ENCODE peak calls at places on chromosomes 5 and 9, in six cellular contexts. U, K, Z, J, P and M are unnamed samples.

GRCh38 chr5:28473531-28474107 is 1435.2 kb upstream of the CDH9 start:
- DNase-seq in J (no peak), Z (no peak), P (no peak), U (no peak), K (no peak), M (no peak)

GRCh38 chr5:164958688-164959087 is 1453.3 kb downstream of the MAT2B start:
- DNase-seq in J (no peak), U (no peak), Z (no peak), P (no peak), K (no peak), M (no peak)

GRCh38 chr5:96083361-96083881 is 121.8 kb upstream of the ELL2 start:
- DNase-seq in P (no peak), J (no peak), K (no peak), Z (no peak), U (peak), M (no peak)

GRCh38 chr9:123318192-123318591 is 37.8 kb upstream of the CRB2 start:
- DNase-seq in K (no peak), U (peak), P (no peak), J (no peak), Z (no peak), M (no peak)

GRCh38 chr5:127830157-127830556 is 127.0 kb downstream of the CCDC192 start:
- DNase-seq in U (no peak), P (no peak), Z (no peak), K (no peak), J (no peak), M (no peak)

GRCh38 chr9:90107864-90108263 is 503.1 kb downstream of the GADD45G start:
- DNase-seq in J (no peak), K (no peak), Z (no peak), U (no peak), P (no peak), M (no peak)

GRCh38 chr9:71944754-71945409 is 33.4 kb downstream of the C9orf85 start:
- DNase-seq in K (no peak), U (no peak), Z (no peak), P (no peak), J (no peak), M (no peak)

GRCh38 chr5:132268698-132269551 is 11.4 kb downstream of the PDLIM4 start:
- DNase-seq in J (no peak), K (no peak), P (no peak), U (no peak), Z (no peak), M (no peak)

GRCh38 chr5:68343421-68343826 is 127.9 kb downstream of the PIK3R1 start:
- DNase-seq in Z (no peak), U (peak), J (no peak), K (no peak), P (peak), M (no peak)

GRCh38 chr5:129963359-129963758 is 59.1 kb downstream of the CHSY3 start:
- DNase-seq in Z (no peak), J (no peak), P (no peak), U (no peak), K (no peak), M (no peak)

GRCh38 chr5:104606258-104606829 is 1043.8 kb upstream of the NUDT12 start:
- DNase-seq in K (no peak), U (no peak), P (no peak), Z (no peak), J (no peak), M (no peak)

GRCh38 chr5:171848006-171848405 is 62.4 kb downstream of the SMIM23 start:
- DNase-seq in U (no peak), K (no peak), Z (no peak), J (no peak), P (no peak), M (peak)

GRCh38 chr5:5799826-5800225 is 377.3 kb downstream of the ICE1 start:
- DNase-seq in K (no peak), J (no peak), Z (no peak), P (no peak), U (no peak), M (no peak)

GRCh38 chr5:156755421-156756087 is 94.5 kb upstream of the PPP1R2B start:
- DNase-seq in U (no peak), Z (no peak), J (no peak), K (no peak), P (no peak), M (no peak)

GRCh38 chr9:133058051-133058450 is 3.7 kb upstream of the CEL start:
- DNase-seq in Z (no peak), P (no peak), U (no peak), J (no peak), K (no peak), M (no peak)

GRCh38 chr9:93655621-93656425 is 79.4 kb downstream of the PHF2 start:
- DNase-seq in U (no peak), P (peak), Z (no peak), K (no peak), J (peak), M (no peak)

GRCh38 chr5:58544926-58545325 is 37.9 kb upstream of the RAB3C start:
- DNase-seq in K (no peak), Z (no peak), P (no peak), U (no peak), J (no peak), M (no peak)

GRCh38 chr9:35820076-35820475 is 5.2 kb upstream of the HINT2 start:
- DNase-seq in K (no peak), P (no peak), J (no peak), U (no peak), Z (no peak), M (no peak)

GRCh38 chr5:11719888-11720481 is 184.3 kb downstream of the CTNND2 start:
- DNase-seq in U (no peak), P (no peak), J (peak), Z (no peak), K (no peak), M (no peak)

GRCh38 chr5:88248743-88249540 is 19.7 kb downstream of the TMEM161B start:
- DNase-seq in P (no peak), U (peak), K (no peak), J (no peak), Z (no peak), M (no peak)

GRCh38 chr5:108451269-108451668 is 69.4 kb upstream of the FBXL17 start:
- DNase-seq in P (no peak), K (no peak), J (no peak), Z (no peak), U (no peak), M (no peak)

GRCh38 chr5:133109655-133110483 is 58.1 kb downstream of the HSPA4 start:
- DNase-seq in J (no peak), Z (no peak), P (peak), U (no peak), K (no peak), M (no peak)

GRCh38 chr9:130036099-130036498 is 6.9 kb downstream of the FNBP1 start:
- DNase-seq in P (no peak), Z (no peak), K (no peak), U (no peak), J (no peak), M (no peak)

GRCh38 chr5:167861134-167861930 is 430.1 kb upstream of the WWC1 start:
- DNase-seq in K (no peak), P (no peak), J (no peak), U (no peak), Z (no peak), M (no peak)

GRCh38 chr9:89497978-89498844 is at the start of gene SEMA4D:
- DNase-seq in K (no peak), P (peak), U (peak), Z (no peak), J (peak), M (peak)

GRCh38 chr9:18798106-18798505 is 234.9 kb downstream of the SAXO1 start:
- DNase-seq in K (no peak), Z (no peak), J (no peak), U (no peak), P (no peak), M (no peak)

GRCh38 chr5:103293099-103293498 is 34.5 kb downstream of the MACIR start:
- DNase-seq in Z (no peak), J (no peak), P (no peak), U (no peak), K (no peak), M (no peak)

GRCh38 chr5:62596691-62597090 is 18.1 kb downstream of the LRRC70 start:
- DNase-seq in Z (no peak), U (no peak), J (no peak), P (no peak), K (no peak), M (no peak)

GRCh38 chr9:69981686-69982450 is 61.8 kb upstream of the MAMDC2 start:
- DNase-seq in K (no peak), Z (no peak), U (no peak), J (no peak), P (no peak), M (no peak)